ENCODE peak calls at places on chromosomes 11 and 22, in four cellular contexts. V is NAMALWA; W is effector memory CD8-positive, alpha-beta T cell; M is renal cortical epithelial cell. H is an unnamed sample.

GRCh38 chr22:27424319-27424718 is 377.2 kb downstream of the MN1 start:
- DNase-seq in M (no peak), W (no peak), V (no peak), H (no peak)

GRCh38 chr22:26848244-26848920 is 191.0 kb downstream of the MIAT start:
- DNase-seq in W (no peak), V (no peak), M (peak), H (no peak)

GRCh38 chr22:31616315-31616980 is 45.6 kb downstream of the PISD start:
- DNase-seq in V (peak), W (no peak), M (no peak), H (no peak)

GRCh38 chr11:119420631-119421030 is 2.3 kb downstream of the THY1 start:
- DNase-seq in W (no peak), V (no peak), M (no peak), H (no peak)

GRCh38 chr11:77080643-77081210 is 14.0 kb downstream of the CAPN5 start:
- DNase-seq in W (no peak), V (no peak), M (no peak), H (no peak)

GRCh38 chr11:14422052-14422813 is 63.2 kb upstream of the RRAS2 start:
- DNase-seq in M (peak), V (no peak), W (no peak), H (no peak)

GRCh38 chr22:49025791-49026475 is 801.7 kb downstream of the BRD1 start:
- DNase-seq in W (no peak), V (no peak), M (no peak), H (no peak)

GRCh38 chr11:72234920-72235319 is 9.1 kb downstream of the PHOX2A start:
- DNase-seq in M (no peak), V (no peak), W (no peak), H (no peak)

GRCh38 chr11:27995082-27995481 is 112.9 kb downstream of the KIF18A start:
- DNase-seq in W (no peak), V (no peak), M (no peak), H (no peak)

H was measured in CD4-positive, alpha-beta memory T cell.